ENCODE peak calls at places on chromosomes 4 and X, in five cellular contexts. B, F, O, N and R are unnamed samples.

GRCh38 chr4:25291158-25291733 is 21.3 kb upstream of the ZCCHC4 start:
- DNase-seq in O (no peak), F (no peak), B (no peak), N (no peak), R (no peak)

GRCh38 chr4:151313306-151314028 is 11.9 kb downstream of the SH3D19 start:
- DNase-seq in N (no peak), O (no peak), F (no peak), B (no peak), R (no peak)

GRCh38 chr4:118994030-118994429 is 105.4 kb downstream of the SYNPO2 start:
- DNase-seq in N (no peak), F (peak), B (no peak), O (no peak), R (no peak)

GRCh38 chr4:96186593-96186992 is 346.7 kb downstream of the PDHA2 start:
- DNase-seq in B (no peak), F (no peak), O (no peak), N (no peak), R (no peak)

GRCh38 chr4:102735578-102735977 is 25.2 kb downstream of the MANBA start:
- DNase-seq in O (no peak), B (no peak), F (no peak), N (no peak), R (no peak)

GRCh38 chrX:34631826-34632225 is 25.3 kb downstream of the TMEM47 start:
- DNase-seq in B (no peak), O (no peak), N (no peak), F (no peak), R (no peak)

GRCh38 chr4:16843831-16844508 is 54.5 kb downstream of the LDB2 start:
- DNase-seq in B (peak), F (peak), N (no peak), O (peak), R (no peak)

GRCh38 chr4:39043058-39043696 is 11.0 kb upstream of the TMEM156 start:
- DNase-seq in O (peak), N (no peak), B (no peak), F (no peak), R (no peak)

GRCh38 chr4:142984871-142985585 is 138.9 kb upstream of the INPP4B start:
- DNase-seq in N (peak), O (peak), B (no peak), F (no peak), R (no peak)
- TF ChIP-seq CTCF in N (peak), O (peak), B (peak), F (peak), R (peak)

GRCh38 chr4:69133993-69134392 is 37.7 kb downstream of the UGT2B7 start:
- DNase-seq in N (no peak), B (no peak), F (no peak), O (no peak), R (no peak)
- H3K4me3 ChIP-seq in N (no peak), B (no peak), F (no peak), O (no peak), R (no peak)

DNA sequence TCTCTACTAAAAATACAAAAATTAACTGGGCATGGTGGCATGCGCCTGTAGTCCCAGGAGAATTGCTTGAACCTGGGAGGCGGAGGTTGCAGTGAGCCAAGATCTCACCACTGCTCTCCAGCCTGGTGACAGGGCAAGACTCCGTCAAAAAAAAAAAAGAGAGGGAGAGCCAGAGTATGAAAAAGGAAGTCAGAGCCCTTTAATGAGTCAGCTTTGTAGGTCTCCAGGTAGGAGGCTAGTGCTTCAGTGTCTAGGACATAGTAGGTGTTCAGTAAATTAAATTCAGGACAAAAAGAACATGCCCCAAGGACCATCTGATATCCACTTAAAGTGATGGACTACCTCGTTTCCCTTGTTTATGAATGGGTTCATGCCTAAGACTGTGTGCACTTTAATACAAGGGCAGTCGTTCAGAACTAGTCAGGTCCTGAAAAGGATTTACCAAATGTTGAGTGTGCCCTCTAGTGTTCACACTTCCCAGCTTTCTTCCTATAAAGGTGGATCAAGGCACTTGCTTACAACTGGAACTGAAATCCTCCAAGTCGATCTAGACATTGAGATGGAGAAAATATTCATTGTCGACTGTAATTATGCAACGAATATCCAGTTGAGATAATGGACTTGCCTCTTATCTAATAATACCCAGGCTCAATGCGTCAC is 29.0 kb downstream of the F9 start:
- DNase-seq in B (peak), F (peak), O (peak), N (peak), R (peak)
- TF ChIP-seq CTCF in B (peak), F (peak), O (peak), N (peak), R (peak)

GRCh38 chrX:40107291-40108083 is 9.7 kb upstream of the BCOR start:
- DNase-seq in B (no peak), F (no peak), N (peak), O (no peak), R (no peak)
- H3K4me3 ChIP-seq in B (no peak), F (no peak), N (peak), O (peak), R (no peak)

DNA sequence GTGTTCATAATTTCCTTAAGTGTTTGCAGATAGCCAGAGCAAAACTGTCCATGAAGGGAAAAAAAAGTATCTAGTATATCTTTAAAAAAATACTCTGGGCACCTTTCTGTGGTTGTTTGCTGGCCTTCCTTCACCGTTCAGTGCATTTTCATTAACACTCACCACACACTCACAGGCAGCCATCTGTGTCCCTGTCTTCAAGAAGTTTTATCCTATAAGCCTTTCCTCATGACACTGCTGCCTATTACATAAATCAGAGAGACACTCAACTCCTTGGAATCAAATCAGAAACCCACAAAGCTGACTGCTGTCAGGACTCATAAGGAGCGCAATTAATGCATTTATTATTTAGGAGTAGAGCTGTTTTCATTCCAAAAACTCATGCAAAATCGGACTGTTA is 1720.2 kb downstream of the PCDH7 start:
- DNase-seq in N (no peak), B (no peak), O (no peak), F (no peak), R (no peak)
- TF ChIP-seq CTCF in N (no peak), B (no peak), O (no peak), F (no peak), R (no peak)

GRCh38 chrX:134896194-134896593 is 94.6 kb upstream of the SMIM10 start:
- DNase-seq in F (no peak), B (no peak), O (no peak), N (no peak), R (no peak)

GRCh38 chrX:134894373-134894895 is 96.4 kb upstream of the SMIM10 start:
- DNase-seq in O (no peak), F (no peak), B (no peak), N (no peak), R (no peak)

GRCh38 chrX:134891652-134892051 is 99.1 kb upstream of the SMIM10 start:
- DNase-seq in N (no peak), O (no peak), B (no peak), F (no peak), R (no peak)

GRCh38 chrX:134898450-134898849 is 92.3 kb upstream of the SMIM10 start:
- DNase-seq in N (no peak), B (no peak), O (no peak), F (no peak), R (no peak)

GRCh38 chrX:134895785-134896184 is 95.0 kb upstream of the SMIM10 start:
- DNase-seq in O (no peak), B (no peak), F (no peak), N (no peak), R (no peak)
- H3K4me3 ChIP-seq in O (no peak), B (no peak), F (no peak), N (no peak), R (no peak)

DNA sequence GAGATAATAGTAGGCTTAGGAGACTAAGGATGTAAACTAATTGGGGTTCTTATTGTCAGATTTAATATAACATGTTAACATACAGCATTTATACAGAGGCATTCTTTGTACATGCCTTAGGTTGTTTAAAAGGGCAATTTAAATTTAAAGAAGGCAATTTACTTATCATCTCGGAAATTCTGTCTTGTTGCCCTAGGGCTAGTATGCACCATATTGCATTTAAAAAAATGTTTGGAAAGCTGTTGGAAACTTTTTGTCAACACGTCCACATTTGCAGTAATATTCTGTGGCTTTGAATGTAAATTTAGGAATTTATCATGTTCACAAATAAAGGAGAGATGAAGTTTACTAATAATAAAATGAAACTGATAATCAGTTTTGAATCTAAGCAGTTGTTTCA is 25.6 kb downstream of the GALNT7 start:
- DNase-seq in F (no peak), N (no peak), O (no peak), B (no peak), R (no peak)
- TF ChIP-seq CTCF in F (no peak), N (no peak), O (no peak), B (no peak), R (no peak)

GRCh38 chr4:129578336-129578735 is 482.4 kb downstream of the C4orf33 start:
- DNase-seq in B (no peak), F (no peak), N (no peak), O (no peak), R (no peak)
- H3K4me3 ChIP-seq in B (no peak), F (no peak), N (no peak), O (no peak), R (no peak)

DNA sequence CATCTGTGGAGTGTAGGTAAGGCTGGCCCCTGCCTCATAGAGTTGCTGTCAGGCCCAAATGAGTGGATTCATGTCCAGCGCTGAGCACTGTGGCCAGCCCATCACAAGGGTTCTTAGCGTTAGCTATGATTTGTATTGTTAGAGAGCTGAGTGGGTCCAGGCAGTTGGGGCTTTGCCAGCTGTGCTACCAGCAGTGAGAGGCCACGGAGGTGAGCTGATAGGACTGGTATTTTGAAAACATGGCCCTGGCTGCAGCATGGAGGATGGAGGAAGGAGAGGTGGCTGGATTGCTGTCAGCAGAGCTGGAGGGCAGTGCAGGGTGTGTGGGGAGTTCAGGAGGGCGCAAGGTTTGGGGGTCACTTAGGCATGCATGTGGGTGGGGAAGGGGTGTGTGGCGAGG is 69.8 kb downstream of the PSAPL1 start:
- DNase-seq in O (no peak), B (no peak), N (no peak), F (no peak), R (no peak)
- TF ChIP-seq CTCF in O (no peak), B (no peak), N (no peak), F (no peak), R (no peak)